ENCODE peak calls at places on chromosomes 2 and 18, in ten cellular contexts. U is endothelial cell; A is fibroblast of mammary gland; Y is left cardiac atrium; P is Daoy; R is Kasumi-1; H is uterus; V is central memory CD4-positive, alpha-beta T cell; C is coronary artery; I is activated naive CD8-positive, alpha-beta T cell treated with anti-CD3 and anti-CD28 coated beads, Interleukin-2, amount 50 U/mL, for 16 hours. M is an unnamed sample.

GRCh38 chr18:22391571-22392359 is 25.9 kb downstream of the CTAGE1 start:
- DNase-seq in U (no peak), A (peak), Y (peak), P (peak), R (no peak), H (peak), V (peak), C (no peak), I (no peak), M (no peak)

GRCh38 chr2:10033251-10034006 is 9.9 kb upstream of the KLF11 start:
- DNase-seq in U (no peak), A (no peak), Y (no peak), P (no peak), R (no peak), H (no peak), V (no peak), C (no peak), I (no peak), M (no peak)

GRCh38 chr2:28683100-28683706 is 68.4 kb upstream of the PPP1CB start:
- DNase-seq in U (no peak), A (peak), Y (peak), P (peak), R (no peak), H (peak), V (no peak), C (peak), I (no peak), M (peak)

GRCh38 chr2:144938308-144938709 is 418.4 kb upstream of the ZEB2 start:
- DNase-seq in U (no peak), A (peak), Y (no peak), P (peak), R (no peak), H (no peak), V (no peak), C (no peak), I (no peak), M (no peak)

GRCh38 chr18:8045160-8045885 is 478.2 kb downstream of the PTPRM start:
- DNase-seq in U (no peak), A (peak), Y (no peak), P (peak), R (no peak), H (no peak), V (no peak), C (no peak), I (no peak), M (no peak)

GRCh38 chr2:31446848-31447247 is 32.3 kb upstream of the XDH start:
- DNase-seq in U (no peak), A (peak), Y (no peak), P (no peak), R (no peak), H (no peak), V (no peak), C (no peak), I (no peak), M (no peak)

GRCh38 chr2:201882353-201883095 is 76.2 kb downstream of the CDK15 start:
- DNase-seq in U (peak), A (peak), Y (no peak), P (peak), R (peak), H (no peak), V (no peak), C (no peak), I (no peak), M (no peak)

GRCh38 chr2:215598376-215598975 is 162.6 kb upstream of the FN1 start:
- DNase-seq in U (no peak), A (peak), Y (no peak), P (peak), R (no peak), H (no peak), V (no peak), C (no peak), I (no peak), M (no peak)

GRCh38 chr2:159438284-159438683 is 151.8 kb upstream of the WDSUB1 start:
- DNase-seq in U (no peak), A (no peak), Y (no peak), P (no peak), R (no peak), H (no peak), V (no peak), C (no peak), I (no peak), M (no peak)

GRCh38 chr2:231765496-231765929 is 15.6 kb downstream of the PDE6D start:
- DNase-seq in U (no peak), A (no peak), Y (no peak), P (no peak), R (no peak), H (no peak), V (no peak), C (no peak), I (no peak), M (no peak)

GRCh38 chr2:203841654-203842053 is 25.9 kb upstream of the CTLA4 start:
- DNase-seq in U (no peak), A (no peak), Y (no peak), P (no peak), R (no peak), H (no peak), V (no peak), C (no peak), I (no peak), M (no peak)

GRCh38 chr2:146370821-146371220 is 1474.0 kb upstream of the ACVR2A start:
- DNase-seq in U (no peak), A (no peak), Y (no peak), P (no peak), R (no peak), H (no peak), V (no peak), C (no peak), I (no peak), M (no peak)

GRCh38 chr2:190340369-190340768 is 3.0 kb upstream of the INPP1 start:
- DNase-seq in U (peak), A (peak), Y (no peak), P (peak), R (no peak), H (no peak), V (no peak), C (no peak), I (no peak), M (no peak)

GRCh38 chr2:15559379-15559778 is 1.8 kb downstream of the NBAS start:
- DNase-seq in U (no peak), A (no peak), Y (no peak), P (no peak), R (no peak), H (no peak), V (no peak), C (no peak), I (no peak), M (no peak)

GRCh38 chr2:241798631-241799521 is 10.1 kb upstream of the NEU4 start:
- DNase-seq in U (peak), A (no peak), Y (no peak), P (peak), R (no peak), H (peak), V (no peak), C (peak), I (no peak), M (peak)

GRCh38 chr2:172345951-172346555 is 81.3 kb upstream of the ITGA6 start:
- DNase-seq in U (no peak), A (peak), Y (no peak), P (no peak), R (no peak), H (no peak), V (no peak), C (no peak), I (no peak), M (no peak)

GRCh38 chr2:63047534-63048281 is 2.9 kb upstream of the OTX1 start:
- DNase-seq in U (peak), A (no peak), Y (no peak), P (peak), R (no peak), H (no peak), V (no peak), C (no peak), I (no peak), M (no peak)

GRCh38 chr18:32576296-32576916 is 105.7 kb upstream of the GAREM1 start:
- DNase-seq in U (peak), A (peak), Y (peak), P (peak), R (peak), H (no peak), V (no peak), C (no peak), I (no peak), M (no peak)

GRCh38 chr2:217027414-217027813 is 167.6 kb upstream of the TNP1 start:
- DNase-seq in U (no peak), A (no peak), Y (no peak), P (no peak), R (no peak), H (no peak), V (no peak), C (no peak), I (no peak), M (no peak)

GRCh38 chr2:145739679-145740078 is 1219.8 kb upstream of the ZEB2 start:
- DNase-seq in U (no peak), A (no peak), Y (no peak), P (no peak), R (no peak), H (no peak), V (no peak), C (no peak), I (no peak), M (no peak)

GRCh38 chr2:230901006-230901405 is 24.0 kb downstream of the GPR55 start:
- DNase-seq in U (no peak), A (no peak), Y (no peak), P (no peak), R (no peak), H (no peak), V (no peak), C (no peak), I (no peak), M (peak)

GRCh38 chr2:170984079-170984478 is 55.0 kb downstream of the GORASP2 start:
- DNase-seq in U (no peak), A (no peak), Y (no peak), P (no peak), R (no peak), H (no peak), V (no peak), C (no peak), I (no peak), M (no peak)

GRCh38 chr2:165469417-165469816 is at the start of gene CSRNP3:
- DNase-seq in U (peak), A (peak), Y (peak), P (peak), R (no peak), H (peak), V (no peak), C (peak), I (no peak), M (peak)

GRCh38 chr2:228655341-228655740 is 473.9 kb upstream of the SPHKAP start:
- DNase-seq in U (no peak), A (peak), Y (no peak), P (no peak), R (no peak), H (no peak), V (no peak), C (no peak), I (no peak), M (no peak)

GRCh38 chr2:196379600-196379999 is 208.2 kb upstream of the STK17B start:
- DNase-seq in U (no peak), A (no peak), Y (no peak), P (no peak), R (no peak), H (no peak), V (no peak), C (no peak), I (no peak), M (no peak)

GRCh38 chr2:162390801-162391200 is 46.9 kb downstream of the GCA start:
- DNase-seq in U (no peak), A (no peak), Y (no peak), P (no peak), R (no peak), H (no peak), V (no peak), C (no peak), I (no peak), M (no peak)

GRCh38 chr2:174336403-174337336 is 1.9 kb downstream of the SP9 start:
- DNase-seq in U (peak), A (no peak), Y (no peak), P (peak), R (peak), H (no peak), V (no peak), C (no peak), I (no peak), M (no peak)

GRCh38 chr2:30782124-30782523 is 25.1 kb downstream of the CAPN13 start:
- DNase-seq in U (no peak), A (no peak), Y (no peak), P (no peak), R (no peak), H (no peak), V (no peak), C (no peak), I (no peak), M (no peak)